ENCODE peak calls at places on chromosome 4, in ten cellular contexts. E is GM23338, K is esophagus muscularis mucosa, Z is heart left ventricle, X is adrenal gland, F is suprapubic skin, P is GM12878, O is transverse colon, M is Peyer's patch, W is body of pancreas. V is an unnamed sample. For H3K36me3, the result is how much of the 10 kb centered on the place peaks cover.

GRCh38 chr4:98406819-98407218 is 145.6 kb downstream of the RAP1GDS1 start:
- DNase-seq in P (no peak), X (no peak), K (no peak), W (no peak), Z (no peak), M (no peak), F (no peak), O (no peak), E (no peak), V (no peak)

GRCh38 chr4:150072906-150073714 is 5.1 kb upstream of the DCLK2 start:
- DNase-seq in F (no peak), E (no peak), X (no peak), W (no peak), K (no peak), Z (no peak), O (no peak), P (no peak), M (no peak), V (no peak)

GRCh38 chr4:73257995-73258667 is 467 bp downstream of the ANKRD17 start:
- DNase-seq in O (no peak), Z (peak), W (peak), K (no peak), M (no peak), F (peak), E (peak), P (no peak), X (peak), V (no peak)

GRCh38 chr4:150543042-150543441 is 38.9 kb upstream of the MAB21L2 start:
- DNase-seq in F (no peak), X (no peak), E (no peak), P (no peak), W (no peak), K (no peak), M (no peak), Z (no peak), O (no peak), V (no peak)

GRCh38 chr4:113212613-113213012 is 163.2 kb downstream of the ANK2 start:
- DNase-seq in X (no peak), O (no peak), M (no peak), F (no peak), K (no peak), P (no peak), E (no peak), W (no peak), Z (no peak), V (no peak)

GRCh38 chr4:1624519-1624910 is 59.6 kb downstream of the FAM53A start:
- DNase-seq in P (no peak), M (no peak), W (no peak), E (no peak), K (no peak), O (no peak), F (no peak), Z (no peak), X (no peak), V (no peak)

GRCh38 chr4:147101678-147102077 is 156.0 kb upstream of the TTC29 start:
- DNase-seq in Z (no peak), M (no peak), O (no peak), E (no peak), P (no peak), X (no peak), W (no peak), K (no peak), F (no peak), V (no peak)

GRCh38 chr4:108351806-108352205 is 183.1 kb upstream of the LEF1 start:
- DNase-seq in E (no peak), O (no peak), Z (no peak), P (no peak), F (no peak), W (no peak), X (no peak), M (no peak), K (no peak), V (no peak)

GRCh38 chr4:72779256-72779655 is 210.2 kb upstream of the ADAMTS3 start:
- DNase-seq in K (no peak), X (no peak), F (no peak), E (no peak), O (no peak), Z (no peak), P (no peak), W (no peak), M (no peak), V (no peak)

GRCh38 chr4:177190995-177191568 is 118.6 kb upstream of the NEIL3 start:
- DNase-seq in X (no peak), M (no peak), W (no peak), K (no peak), F (no peak), E (peak), P (no peak), O (no peak), Z (no peak), V (no peak)

GRCh38 chr4:132346016-132346415 is 803.1 kb upstream of the PCDH10 start:
- DNase-seq in W (no peak), F (no peak), P (no peak), K (no peak), O (no peak), Z (no peak), E (no peak), M (no peak), X (no peak), V (no peak)

GRCh38 chr4:108350332-108350731 is 181.6 kb upstream of the LEF1 start:
- DNase-seq in X (no peak), E (no peak), F (no peak), K (no peak), P (no peak), Z (no peak), M (no peak), O (no peak), W (no peak), V (no peak)

GRCh38 chr4:54099287-54099958 is 540 bp upstream of the GSX2 start:
- DNase-seq in M (no peak), Z (no peak), E (peak), P (no peak), X (no peak), K (no peak), W (no peak), F (no peak), O (no peak), V (no peak)

GRCh38 chr4:181679754-181680153 is 563.4 kb upstream of the TENM3 start:
- DNase-seq in P (no peak), F (no peak), Z (no peak), M (no peak), O (no peak), K (no peak), W (no peak), X (no peak), E (no peak), V (no peak)

GRCh38 chr4:2643555-2643954 is 107.1 kb downstream of the FAM193A start:
- DNase-seq in P (no peak), O (no peak), X (no peak), K (no peak), Z (no peak), W (no peak), E (no peak), M (no peak), F (peak), V (no peak)

GRCh38 chr4:123930971-123931370 is 534.4 kb downstream of the SPRY1 start:
- DNase-seq in O (no peak), K (no peak), P (no peak), Z (no peak), F (no peak), W (no peak), E (no peak), M (no peak), X (peak), V (no peak)

GRCh38 chr4:114282937-114283336 is 303.5 kb upstream of the ARSJ start:
- DNase-seq in Z (no peak), P (no peak), M (no peak), F (no peak), K (no peak), E (no peak), O (no peak), W (no peak), X (no peak), V (no peak)

GRCh38 chr4:69517674-69518073 is 22.0 kb upstream of the UGT2B4 start:
- DNase-seq in Z (no peak), X (no peak), W (no peak), O (no peak), E (peak), K (no peak), F (no peak), P (no peak), M (no peak), V (no peak)

GRCh38 chr4:41050116-41050515 is 164.2 kb downstream of the APBB2 start:
- DNase-seq in K (no peak), F (no peak), M (no peak), W (no peak), Z (no peak), X (no peak), O (no peak), E (no peak), P (no peak), V (no peak)

GRCh38 chr4:33060873-33061542 is 2340.8 kb downstream of the PCDH7 start:
- DNase-seq in E (peak), X (peak), M (peak), W (peak), K (no peak), F (no peak), Z (peak), O (peak), P (no peak), V (no peak)

GRCh38 chr4:156998500-156999174 is 27.0 kb upstream of the PDGFC start:
- DNase-seq in W (no peak), Z (no peak), F (no peak), K (no peak), M (no peak), P (no peak), E (no peak), X (no peak), O (no peak), V (no peak)

GRCh38 chr4:82791179-82791578 is 7.4 kb downstream of the SCD5 start:
- DNase-seq in K (no peak), X (no peak), M (no peak), P (no peak), Z (no peak), F (no peak), E (no peak), W (no peak), O (no peak), V (no peak)

GRCh38 chr4:2044119-2044485 is 15.0 kb upstream of the NAT8L start:
- DNase-seq in E (no peak), P (no peak), X (no peak), Z (no peak), K (no peak), W (no peak), O (no peak), F (no peak), M (peak), V (no peak)

GRCh38 chr4:85707591-85707990 is 232.6 kb downstream of the ARHGAP24 start:
- DNase-seq in X (no peak), Z (no peak), E (no peak), F (no peak), O (no peak), K (no peak), P (peak), M (no peak), W (no peak), V (no peak)

GRCh38 chr4:110950721-110951120 is 327.8 kb upstream of the PITX2 start:
- DNase-seq in F (no peak), K (no peak), P (no peak), O (no peak), Z (no peak), E (no peak), X (no peak), W (no peak), M (no peak), V (no peak)

GRCh38 chr4:14168919-14169318 is 541.4 kb upstream of the BOD1L1 start:
- DNase-seq in W (peak), Z (peak), F (no peak), K (no peak), M (no peak), E (no peak), O (peak), X (peak), P (peak), V (peak)

GRCh38 chr4:87188063-87188462 is 32.4 kb downstream of the KLHL8 start:
- DNase-seq in F (no peak), M (no peak), E (no peak), X (no peak), O (no peak), Z (no peak), K (no peak), W (no peak), P (no peak), V (no peak)

GRCh38 chr4:3672465-3672831 is 93.7 kb upstream of the ADRA2C start:
- DNase-seq in X (no peak), F (peak), Z (no peak), E (no peak), P (no peak), K (no peak), O (no peak), M (no peak), W (no peak), V (no peak)

GRCh38 chr4:94256833-94257232 is 49.2 kb downstream of the SMARCAD1 start:
- DNase-seq in W (no peak), M (no peak), P (no peak), Z (no peak), X (no peak), F (no peak), K (no peak), O (no peak), E (no peak), V (no peak)

GRCh38 chr4:94251094-94251493 is 43.4 kb downstream of the SMARCAD1 start:
- DNase-seq in M (no peak), X (no peak), E (no peak), W (no peak), Z (no peak), K (no peak), P (no peak), F (no peak), O (no peak), V (no peak)

GRCh38 chr4:94256144-94256783 is 48.6 kb downstream of the SMARCAD1 start:
- DNase-seq in F (no peak), Z (no peak), P (no peak), K (no peak), E (no peak), M (no peak), X (no peak), O (no peak), W (no peak), V (no peak)

GRCh38 chr4:94253036-94253435 is 45.4 kb downstream of the SMARCAD1 start:
- DNase-seq in Z (no peak), P (no peak), W (no peak), M (no peak), K (no peak), X (no peak), O (no peak), E (peak), F (no peak), V (no peak)
- TF ChIP-seq CTCF in Z (no peak), P (no peak), W (no peak), M (no peak), K (no peak), X (no peak), O (no peak), E (no peak), F (no peak), V (no peak)

GRCh38 chr4:7831330-7831729 is 108.3 kb downstream of the AFAP1 start:
- DNase-seq in M (no peak), W (no peak), O (no peak), F (no peak), Z (peak), K (no peak), E (no peak), P (no peak), X (no peak), V (no peak)

GRCh38 chr4:7830747-7831146 is 108.9 kb downstream of the AFAP1 start:
- DNase-seq in Z (no peak), M (no peak), K (no peak), P (no peak), X (no peak), F (no peak), E (no peak), W (no peak), O (no peak), V (no peak)

GRCh38 chr4:7829687-7830580 is 109.7 kb downstream of the AFAP1 start:
- DNase-seq in F (no peak), X (no peak), M (no peak), W (no peak), O (peak), E (no peak), K (no peak), Z (no peak), P (no peak), V (no peak)

GRCh38 chr4:7832331-7832730 is 107.3 kb downstream of the AFAP1 start:
- DNase-seq in F (no peak), E (no peak), O (no peak), M (no peak), X (no peak), W (no peak), Z (no peak), P (no peak), K (no peak), V (no peak)

DNA sequence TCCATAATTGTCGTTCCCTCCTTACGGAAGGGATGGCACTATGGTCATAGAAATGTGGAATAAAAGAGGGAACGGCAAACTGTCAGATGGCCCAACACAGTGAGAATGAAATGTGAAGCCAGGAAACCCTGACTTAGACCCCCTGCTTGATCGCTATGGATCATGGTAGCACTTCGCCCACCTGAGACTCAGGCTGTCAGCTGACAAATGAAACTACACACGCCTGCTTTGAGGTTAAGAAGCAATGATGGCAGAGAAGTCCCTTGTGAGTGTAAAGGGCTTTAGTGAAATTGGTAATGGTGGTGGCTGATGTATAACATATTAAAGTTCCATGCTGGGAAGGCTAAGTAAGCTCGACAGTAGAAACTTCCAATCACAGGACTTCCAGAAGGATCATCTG is 107.8 kb downstream of the AFAP1 start:
- DNase-seq in O (no peak), M (no peak), F (no peak), K (no peak), Z (no peak), X (no peak), E (no peak), W (no peak), P (no peak), V (no peak)
- H3K36me3 ChIP-seq in O (under half), M (under half), F (under half), K (under half), Z (under half), X (under half), E (under half), W (under half), P (under half), V (under half)

GRCh38 chr4:80321341-80321740 is 14.2 kb upstream of the CFAP299 start:
- DNase-seq in P (no peak), E (no peak), X (no peak), W (no peak), F (no peak), M (no peak), O (no peak), Z (no peak), K (no peak), V (no peak)

GRCh38 chr4:80321776-80322175 is 13.8 kb upstream of the CFAP299 start:
- DNase-seq in F (no peak), O (no peak), Z (no peak), E (peak), M (no peak), X (no peak), K (no peak), W (no peak), P (no peak), V (no peak)

GRCh38 chr4:80324171-80324570 is 11.4 kb upstream of the CFAP299 start:
- DNase-seq in O (no peak), F (no peak), E (no peak), M (no peak), P (no peak), W (no peak), X (no peak), K (no peak), Z (no peak), V (no peak)

DNA sequence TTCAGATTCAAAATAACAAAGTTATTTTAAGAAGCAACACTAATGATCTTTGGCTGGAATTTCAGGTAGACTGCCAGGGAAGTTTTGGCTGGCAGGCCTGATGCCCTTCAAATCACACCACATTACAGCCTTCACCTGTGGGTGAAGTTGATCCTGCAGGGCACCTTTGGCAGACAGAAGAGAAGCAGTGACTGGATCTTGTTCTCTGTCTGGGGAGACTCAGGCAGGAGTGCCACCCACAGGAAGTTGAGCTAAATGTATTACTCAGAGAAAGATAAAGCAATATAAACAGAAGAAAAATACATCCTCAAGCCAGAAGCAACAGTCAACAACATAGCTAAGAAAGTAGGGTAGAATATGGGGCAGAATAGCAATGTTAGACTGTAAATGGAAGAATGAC is 12.8 kb upstream of the CFAP299 start:
- DNase-seq in K (no peak), P (no peak), W (no peak), Z (no peak), X (no peak), M (no peak), O (no peak), E (no peak), F (no peak), V (no peak)
- TF ChIP-seq CTCF in K (peak), P (peak), W (no peak), Z (no peak), X (no peak), M (no peak), O (no peak), E (peak), F (no peak), V (no peak)

GRCh38 chr4:78604988-78605387 is 53.4 kb downstream of the ANXA3 start:
- DNase-seq in M (no peak), Z (no peak), X (no peak), W (no peak), O (no peak), K (no peak), E (no peak), F (no peak), P (no peak), V (no peak)

GRCh38 chr4:78603384-78603783 is 51.8 kb downstream of the ANXA3 start:
- DNase-seq in K (no peak), W (no peak), Z (no peak), X (no peak), P (no peak), M (no peak), O (no peak), E (no peak), F (no peak), V (no peak)

GRCh38 chr4:78606530-78607095 is 55.0 kb downstream of the ANXA3 start:
- DNase-seq in P (no peak), M (no peak), W (no peak), F (no peak), K (no peak), Z (no peak), E (no peak), O (no peak), X (no peak), V (no peak)

GRCh38 chr4:78608684-78609083 is 57.1 kb downstream of the ANXA3 start:
- DNase-seq in O (no peak), E (no peak), P (no peak), M (no peak), Z (no peak), W (no peak), F (no peak), K (no peak), X (no peak), V (no peak)

GRCh38 chr4:78606035-78606434 is 54.5 kb downstream of the ANXA3 start:
- DNase-seq in M (no peak), O (no peak), K (no peak), Z (no peak), E (no peak), P (no peak), X (no peak), F (no peak), W (no peak), V (no peak)
- H3K36me3 ChIP-seq in M (under half), O (under half), K (half or more), Z (under half), E (under half), P (under half), X (under half), F (under half), W (under half), V (under half)

GRCh38 chr4:109432676-109433075 is 939 bp upstream of the SEC24B start:
- DNase-seq in M (no peak), W (no peak), O (no peak), E (no peak), X (peak), F (no peak), P (no peak), Z (no peak), K (no peak), V (no peak)

GRCh38 chr4:109425405-109425804 is 8.2 kb upstream of the SEC24B start:
- DNase-seq in P (no peak), O (no peak), K (no peak), M (no peak), F (no peak), Z (no peak), E (no peak), X (no peak), W (no peak), V (no peak)

GRCh38 chr4:109433281-109434006 is at the start of gene SEC24B:
- DNase-seq in M (peak), P (peak), W (peak), X (peak), F (peak), Z (peak), K (peak), E (peak), O (peak), V (peak)

GRCh38 chr4:109432203-109432602 is 1.4 kb upstream of the SEC24B start:
- DNase-seq in X (no peak), E (no peak), Z (no peak), M (no peak), W (no peak), O (no peak), K (no peak), P (no peak), F (no peak), V (no peak)

DNA sequence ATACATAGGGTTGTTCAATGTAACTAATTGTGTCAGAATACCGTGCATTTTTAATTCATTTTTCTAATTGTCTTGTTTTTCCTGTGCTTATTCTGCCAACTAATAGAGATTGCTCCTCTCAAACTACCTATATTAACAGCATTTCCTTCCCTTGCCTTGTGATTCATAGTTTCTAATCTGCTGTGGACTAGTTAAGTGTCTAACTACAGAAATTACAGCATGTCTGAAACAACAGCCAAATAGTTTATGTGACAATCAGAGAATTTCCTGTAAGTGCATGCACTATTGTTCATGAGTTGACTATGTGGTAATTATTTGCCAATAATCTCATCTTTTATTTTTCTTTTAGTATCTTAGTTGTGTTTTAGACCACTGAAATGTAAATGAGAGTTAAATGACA is 4.1 kb upstream of the SEC24B start:
- DNase-seq in W (no peak), Z (no peak), E (no peak), O (no peak), M (no peak), K (no peak), X (no peak), F (no peak), P (no peak), V (no peak)
- TF ChIP-seq CTCF in W (no peak), Z (no peak), E (no peak), O (no peak), M (no peak), K (no peak), X (no peak), F (no peak), P (no peak), V (no peak)

GRCh38 chr4:24578364-24578763 is 6.0 kb downstream of the DHX15 start:
- DNase-seq in P (no peak), M (no peak), E (no peak), W (no peak), K (no peak), X (no peak), O (no peak), F (no peak), Z (no peak), V (no peak)
- H3K36me3 ChIP-seq in P (under half), M (under half), E (under half), W (under half), K (under half), X (under half), O (under half), F (under half), Z (under half), V (under half)

V was measured in mucosa of descending colon.